ENCODE peak calls at places on chromosomes 7 and 10, in five cellular contexts. E is endothelial cell; N is B cell; U is CD4-positive, alpha-beta T cell; O is kidney. M is an unnamed sample.

GRCh38 chr7:105532709-105533460 is 884 bp downstream of the RINT1 start:
- DNase-seq in E (no peak), N (no peak), U (no peak), O (no peak), M (no peak)

GRCh38 chr10:16792675-16793074 is 24.5 kb downstream of the RSU1 start:
- DNase-seq in E (no peak), N (no peak), U (no peak), O (no peak), M (no peak)

GRCh38 chr7:102918865-102919264 is 6.1 kb downstream of the LRRC17 start:
- DNase-seq in E (no peak), N (no peak), U (no peak), O (no peak), M (no peak)

GRCh38 chr10:4051011-4051407 is 266.0 kb upstream of the KLF6 start:
- DNase-seq in E (no peak), N (no peak), U (no peak), O (peak; percentile 76), M (no peak)

GRCh38 chr7:140635345-140635744 is 5.3 kb downstream of the DENND2A start:
- DNase-seq in E (no peak), N (no peak), U (no peak), O (no peak), M (no peak)

GRCh38 chr10:43944742-43945730 is 296.4 kb upstream of the ZNF32 start:
- DNase-seq in E (peak; percentile 1), N (no peak), U (no peak), O (no peak), M (no peak)

GRCh38 chr7:4074407-4074806 is 607.7 kb upstream of the FOXK1 start:
- DNase-seq in E (no peak), N (no peak), U (no peak), O (no peak), M (no peak)

GRCh38 chr10:110172155-110172554 is 35.2 kb upstream of the MXI1 start:
- DNase-seq in E (no peak), N (no peak), U (no peak), O (no peak), M (no peak)

GRCh38 chr7:135147899-135148721 is at the start of gene TMEM140:
- DNase-seq in E (no peak), N (peak; percentile 36), U (peak; percentile 54), O (peak; percentile 82), M (no peak)

GRCh38 chr7:24821045-24821853 is 64.0 kb upstream of the GSDME start:
- DNase-seq in E (no peak), N (peak; percentile 45), U (peak; percentile 70), O (no peak), M (no peak)

GRCh38 chr10:126247454-126247975 is 140.8 kb downstream of the ADAM12 start:
- DNase-seq in E (no peak), N (no peak), U (no peak), O (peak; percentile 89), M (no peak)

GRCh38 chr7:14021069-14021468 is 31.6 kb upstream of the ETV1 start:
- DNase-seq in E (no peak), N (no peak), U (no peak), O (no peak), M (no peak)

GRCh38 chr10:126207313-126207771 is 180.9 kb downstream of the ADAM12 start:
- DNase-seq in E (no peak), N (no peak), U (no peak), O (no peak), M (no peak)

GRCh38 chr7:33757050-33757449 is 148.3 kb upstream of the BMPER start:
- DNase-seq in E (no peak), N (no peak), U (no peak), O (no peak), M (no peak)

GRCh38 chr7:74006032-74006431 is 21.9 kb upstream of the ELN start:
- DNase-seq in E (no peak), N (no peak), U (no peak), O (no peak), M (no peak)

GRCh38 chr7:29000346-29000745 is 42.2 kb upstream of the TRIL start:
- DNase-seq in E (no peak), N (no peak), U (no peak), O (no peak), M (no peak)

GRCh38 chr7:105829681-105830322 is 46.6 kb downstream of the ATXN7L1 start:
- DNase-seq in E (no peak), N (no peak), U (no peak), O (no peak), M (no peak)

GRCh38 chr10:14554843-14555205 is 219.9 kb downstream of the FAM107B start:
- DNase-seq in E (no peak), N (no peak), U (no peak), O (no peak), M (no peak)

GRCh38 chr7:43851796-43852195 is 17.5 kb downstream of the MRPS24 start:
- DNase-seq in E (no peak), N (no peak), U (no peak), O (no peak), M (no peak)

GRCh38 chr10:14093735-14094484 is 236.8 kb downstream of the FRMD4A start:
- DNase-seq in E (peak; percentile 62), N (no peak), U (no peak), O (no peak), M (no peak)

GRCh38 chr7:130278892-130279690 is 12.4 kb downstream of the CPA2 start:
- DNase-seq in E (no peak), N (no peak), U (no peak), O (no peak), M (no peak)

GRCh38 chr10:34801066-34801738 is 13.9 kb downstream of the PARD3 start:
- DNase-seq in E (no peak), N (no peak), U (no peak), O (no peak), M (no peak)

GRCh38 chr10:7205656-7206055 is 205.2 kb downstream of the SFMBT2 start:
- DNase-seq in E (no peak), N (no peak), U (no peak), O (no peak), M (no peak)

GRCh38 chr7:90951229-90951628 is 313.0 kb upstream of the FZD1 start:
- DNase-seq in E (no peak), N (no peak), U (no peak), O (no peak), M (no peak)

GRCh38 chr7:101874028-101874427 is 56.6 kb downstream of the CUX1 start:
- DNase-seq in E (no peak), N (no peak), U (no peak), O (no peak), M (no peak)

GRCh38 chr7:98555403-98555802 is 61.7 kb upstream of the NPTX2 start:
- DNase-seq in E (no peak), N (no peak), U (no peak), O (no peak), M (no peak)

GRCh38 chr7:70571986-70572385 is 560.0 kb upstream of the GALNT17 start:
- DNase-seq in E (no peak), N (no peak), U (no peak), O (no peak), M (no peak)

GRCh38 chr7:1142051-1142635 is 17.9 kb downstream of the ZFAND2A start:
- DNase-seq in E (no peak), N (no peak), U (no peak), O (peak; percentile 22), M (peak; percentile 35)

GRCh38 chr10:117186832-117187615 is 10.3 kb upstream of the KCNK18 start:
- DNase-seq in E (no peak), N (no peak), U (no peak), O (no peak), M (no peak)

GRCh38 chr7:131157530-131158243 is 170.0 kb upstream of the MKLN1 start:
- DNase-seq in E (no peak), N (no peak), U (no peak), O (no peak), M (no peak)

GRCh38 chr7:66905689-66906088 is 15.3 kb upstream of the TMEM248 start:
- DNase-seq in E (no peak), N (no peak), U (no peak), O (no peak), M (peak; percentile 52)
- TF ChIP-seq CTCF in E (no peak), N (no peak), U (no peak), O (no peak), M (peak; percentile 26)

GRCh38 chr10:115093776-115094361 is 704 bp downstream of the ATRNL1 start:
- DNase-seq in E (no peak), N (peak; percentile 65), U (no peak), O (peak; percentile 80), M (no peak)
- TF ChIP-seq CTCF in E (no peak), N (no peak), U (no peak), O (peak; percentile 14), M (peak; percentile 79)

GRCh38 chr10:88408111-88408510 is 175.0 kb downstream of the RNLS start:
- DNase-seq in E (no peak), N (no peak), U (no peak), O (no peak), M (no peak)
- TF ChIP-seq CTCF in E (no peak), N (no peak), U (no peak), O (no peak), M (no peak)

GRCh38 chr7:20450473-20450872 is 119.8 kb downstream of the ITGB8 start:
- DNase-seq in E (no peak), N (no peak), U (no peak), O (no peak), M (no peak)
- TF ChIP-seq CTCF in E (no peak), N (no peak), U (no peak), O (no peak), M (no peak)

DNA sequence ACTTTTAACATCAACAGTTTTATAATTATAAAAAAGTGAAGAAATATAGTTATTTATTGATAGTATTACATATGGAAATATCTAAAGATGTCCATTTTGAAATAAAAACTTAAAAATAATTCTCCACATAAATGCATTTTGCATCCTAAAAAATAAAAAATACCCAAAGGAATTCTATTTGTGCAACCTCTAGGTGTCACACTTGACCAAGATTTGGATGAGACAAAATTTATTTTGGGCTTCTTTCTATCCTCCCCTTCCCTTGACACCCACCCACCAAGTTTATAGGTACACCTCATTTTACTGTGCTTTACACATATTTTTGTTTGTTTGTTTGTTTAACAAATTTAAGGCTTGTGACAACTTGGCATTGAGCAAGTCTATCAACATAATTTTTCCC is 3.3 kb upstream of the THSD7A start:
- DNase-seq in E (no peak), N (no peak), U (no peak), O (no peak), M (no peak)
- TF ChIP-seq CTCF in E (peak; percentile 47), N (no peak), U (no peak), O (peak; percentile 25), M (peak; percentile 80)

GRCh38 chr10:73946253-73947145 is 35.6 kb downstream of the PLAU start:
- DNase-seq in E (no peak), N (no peak), U (no peak), O (no peak), M (peak; percentile 21)
- TF ChIP-seq CTCF in E (no peak), N (no peak), U (no peak), O (no peak), M (peak; percentile 45)

DNA sequence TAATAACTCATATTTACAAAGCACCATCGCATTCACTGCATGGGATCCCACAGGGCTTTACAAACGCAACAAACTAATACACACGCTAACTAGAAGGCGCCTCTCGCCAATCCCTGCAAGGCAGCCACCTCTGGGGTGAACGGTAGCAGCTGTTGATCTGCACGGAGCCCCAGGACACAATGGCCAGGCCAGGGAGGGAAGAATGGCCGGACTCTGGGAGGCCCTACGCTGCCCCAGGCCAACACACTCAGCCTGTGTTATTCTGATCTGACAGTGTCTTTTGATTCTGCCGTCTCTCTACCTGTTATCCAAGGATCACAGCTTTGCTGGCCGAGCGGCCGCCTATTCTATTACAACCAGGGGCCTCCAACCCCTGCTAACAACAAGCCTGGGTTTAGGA is 41.8 kb downstream of the HABP2 start:
- DNase-seq in E (no peak), N (no peak), U (no peak), O (no peak), M (no peak)
- TF ChIP-seq CTCF in E (no peak), N (no peak), U (no peak), O (no peak), M (no peak)

M was measured in chondrocyte.